ENCODE peak calls at places on chromosomes 1 and 21, in four cellular contexts. One of them, this sample, is unnamed.

GRCh38 chr1:67580671-67581403 is 104.2 kb upstream of the GADD45A start:
- DNase-seq in skeletal muscle cell: no peak
- DNase-seq in NCI-H1092 treated with DMSO at 0.1 percent for 48 hours: no peak
- DNase-seq in activated CD4-positive, alpha-beta T cell treated with anti-CD3 and anti-CD28 coated beads, Interleukin-2, amount 10 ng/mL, durations not matched to agents 7 days and 5 days: no peak
- DNase-seq in this sample: no peak

GRCh38 chr1:164456272-164456671 is 102.7 kb upstream of the PBX1 start:
- DNase-seq in NCI-H1092 treated with DMSO at 0.1 percent for 48 hours: no peak
- DNase-seq in activated CD4-positive, alpha-beta T cell treated with anti-CD3 and anti-CD28 coated beads, Interleukin-2, amount 10 ng/mL, durations not matched to agents 7 days and 5 days: no peak
- DNase-seq in skeletal muscle cell: no peak
- DNase-seq in this sample: no peak

GRCh38 chr21:29213513-29214385 is 83.3 kb downstream of the MAP3K7CL start:
- DNase-seq in skeletal muscle cell: no peak
- DNase-seq in NCI-H1092 treated with DMSO at 0.1 percent for 48 hours: no peak
- DNase-seq in activated CD4-positive, alpha-beta T cell treated with anti-CD3 and anti-CD28 coated beads, Interleukin-2, amount 10 ng/mL, durations not matched to agents 7 days and 5 days: no peak
- DNase-seq in this sample: no peak

GRCh38 chr1:172661107-172661506 is 2.2 kb downstream of the FASLG start:
- DNase-seq in skeletal muscle cell: no peak
- DNase-seq in activated CD4-positive, alpha-beta T cell treated with anti-CD3 and anti-CD28 coated beads, Interleukin-2, amount 10 ng/mL, durations not matched to agents 7 days and 5 days: no peak
- DNase-seq in NCI-H1092 treated with DMSO at 0.1 percent for 48 hours: no peak
- DNase-seq in this sample: no peak

GRCh38 chr1:178650950-178651461 is 74.0 kb upstream of the RALGPS2 start:
- DNase-seq in NCI-H1092 treated with DMSO at 0.1 percent for 48 hours: no peak
- DNase-seq in skeletal muscle cell: no peak
- DNase-seq in activated CD4-positive, alpha-beta T cell treated with anti-CD3 and anti-CD28 coated beads, Interleukin-2, amount 10 ng/mL, durations not matched to agents 7 days and 5 days: no peak
- DNase-seq in this sample: no peak

GRCh38 chr1:24341260-24341659 is 22.1 kb downstream of the GRHL3 start:
- DNase-seq in activated CD4-positive, alpha-beta T cell treated with anti-CD3 and anti-CD28 coated beads, Interleukin-2, amount 10 ng/mL, durations not matched to agents 7 days and 5 days: no peak
- DNase-seq in NCI-H1092 treated with DMSO at 0.1 percent for 48 hours: no peak
- DNase-seq in skeletal muscle cell: no peak
- DNase-seq in this sample: no peak

GRCh38 chr1:154956557-154956956 is 658 bp upstream of the PBXIP1 start:
- DNase-seq in activated CD4-positive, alpha-beta T cell treated with anti-CD3 and anti-CD28 coated beads, Interleukin-2, amount 10 ng/mL, durations not matched to agents 7 days and 5 days: no peak
- DNase-seq in NCI-H1092 treated with DMSO at 0.1 percent for 48 hours: peak
- DNase-seq in skeletal muscle cell: no peak
- DNase-seq in this sample: no peak

GRCh38 chr1:3249846-3250501 is 181.0 kb downstream of the PRDM16 start:
- DNase-seq in skeletal muscle cell: no peak
- DNase-seq in NCI-H1092 treated with DMSO at 0.1 percent for 48 hours: no peak
- DNase-seq in activated CD4-positive, alpha-beta T cell treated with anti-CD3 and anti-CD28 coated beads, Interleukin-2, amount 10 ng/mL, durations not matched to agents 7 days and 5 days: no peak
- DNase-seq in this sample: no peak

GRCh38 chr1:84603941-84604830 is 29.9 kb upstream of the CTBS start:
- DNase-seq in NCI-H1092 treated with DMSO at 0.1 percent for 48 hours: no peak
- DNase-seq in skeletal muscle cell: peak
- DNase-seq in activated CD4-positive, alpha-beta T cell treated with anti-CD3 and anti-CD28 coated beads, Interleukin-2, amount 10 ng/mL, durations not matched to agents 7 days and 5 days: no peak
- DNase-seq in this sample: peak

GRCh38 chr1:215393476-215393875 is 173.6 kb upstream of the KCTD3 start:
- DNase-seq in NCI-H1092 treated with DMSO at 0.1 percent for 48 hours: no peak
- DNase-seq in activated CD4-positive, alpha-beta T cell treated with anti-CD3 and anti-CD28 coated beads, Interleukin-2, amount 10 ng/mL, durations not matched to agents 7 days and 5 days: no peak
- DNase-seq in skeletal muscle cell: no peak
- DNase-seq in this sample: no peak

GRCh38 chr1:119080586-119080985 is 59.9 kb downstream of the WARS2 start:
- DNase-seq in skeletal muscle cell: peak
- DNase-seq in activated CD4-positive, alpha-beta T cell treated with anti-CD3 and anti-CD28 coated beads, Interleukin-2, amount 10 ng/mL, durations not matched to agents 7 days and 5 days: no peak
- DNase-seq in NCI-H1092 treated with DMSO at 0.1 percent for 48 hours: no peak
- DNase-seq in this sample: peak

GRCh38 chr1:203422656-203423055 is 53.0 kb upstream of the PRELP start:
- DNase-seq in NCI-H1092 treated with DMSO at 0.1 percent for 48 hours: no peak
- DNase-seq in skeletal muscle cell: no peak
- DNase-seq in activated CD4-positive, alpha-beta T cell treated with anti-CD3 and anti-CD28 coated beads, Interleukin-2, amount 10 ng/mL, durations not matched to agents 7 days and 5 days: no peak
- DNase-seq in this sample: peak

GRCh38 chr1:168958562-168959289 is 147.8 kb upstream of the ATP1B1 start:
- DNase-seq in activated CD4-positive, alpha-beta T cell treated with anti-CD3 and anti-CD28 coated beads, Interleukin-2, amount 10 ng/mL, durations not matched to agents 7 days and 5 days: no peak
- DNase-seq in skeletal muscle cell: no peak
- DNase-seq in NCI-H1092 treated with DMSO at 0.1 percent for 48 hours: no peak
- DNase-seq in this sample: no peak

GRCh38 chr1:84758968-84759491 is 68.8 kb upstream of the SSX2IP start:
- DNase-seq in skeletal muscle cell: no peak
- DNase-seq in activated CD4-positive, alpha-beta T cell treated with anti-CD3 and anti-CD28 coated beads, Interleukin-2, amount 10 ng/mL, durations not matched to agents 7 days and 5 days: no peak
- DNase-seq in NCI-H1092 treated with DMSO at 0.1 percent for 48 hours: peak
- DNase-seq in this sample: no peak

GRCh38 chr1:230230273-230230672 is 163.2 kb downstream of the GALNT2 start:
- DNase-seq in activated CD4-positive, alpha-beta T cell treated with anti-CD3 and anti-CD28 coated beads, Interleukin-2, amount 10 ng/mL, durations not matched to agents 7 days and 5 days: no peak
- DNase-seq in NCI-H1092 treated with DMSO at 0.1 percent for 48 hours: no peak
- DNase-seq in skeletal muscle cell: no peak
- DNase-seq in this sample: no peak

GRCh38 chr1:232538224-232538942 is 91.5 kb downstream of the SIPA1L2 start:
- DNase-seq in NCI-H1092 treated with DMSO at 0.1 percent for 48 hours: no peak
- DNase-seq in activated CD4-positive, alpha-beta T cell treated with anti-CD3 and anti-CD28 coated beads, Interleukin-2, amount 10 ng/mL, durations not matched to agents 7 days and 5 days: no peak
- DNase-seq in skeletal muscle cell: peak
- DNase-seq in this sample: no peak

GRCh38 chr1:37862330-37862729 is 2.9 kb upstream of the MTF1 start:
- DNase-seq in NCI-H1092 treated with DMSO at 0.1 percent for 48 hours: no peak
- DNase-seq in skeletal muscle cell: peak
- DNase-seq in activated CD4-positive, alpha-beta T cell treated with anti-CD3 and anti-CD28 coated beads, Interleukin-2, amount 10 ng/mL, durations not matched to agents 7 days and 5 days: no peak
- DNase-seq in this sample: no peak

GRCh38 chr1:202860744-202861419 is 28.1 kb downstream of the RABIF start:
- DNase-seq in skeletal muscle cell: no peak
- DNase-seq in activated CD4-positive, alpha-beta T cell treated with anti-CD3 and anti-CD28 coated beads, Interleukin-2, amount 10 ng/mL, durations not matched to agents 7 days and 5 days: peak
- DNase-seq in NCI-H1092 treated with DMSO at 0.1 percent for 48 hours: peak
- DNase-seq in this sample: no peak

GRCh38 chr1:55043726-55044125 is 4.4 kb downstream of the PCSK9 start:
- DNase-seq in activated CD4-positive, alpha-beta T cell treated with anti-CD3 and anti-CD28 coated beads, Interleukin-2, amount 10 ng/mL, durations not matched to agents 7 days and 5 days: no peak
- DNase-seq in skeletal muscle cell: no peak
- DNase-seq in NCI-H1092 treated with DMSO at 0.1 percent for 48 hours: no peak
- DNase-seq in this sample: no peak

GRCh38 chr1:76939107-76939816 is 72.0 kb downstream of the ST6GALNAC5 start:
- DNase-seq in activated CD4-positive, alpha-beta T cell treated with anti-CD3 and anti-CD28 coated beads, Interleukin-2, amount 10 ng/mL, durations not matched to agents 7 days and 5 days: no peak
- DNase-seq in NCI-H1092 treated with DMSO at 0.1 percent for 48 hours: no peak
- DNase-seq in skeletal muscle cell: peak
- DNase-seq in this sample: peak

GRCh38 chr1:47487332-47487731 is 49.5 kb downstream of the FOXD2 start:
- DNase-seq in activated CD4-positive, alpha-beta T cell treated with anti-CD3 and anti-CD28 coated beads, Interleukin-2, amount 10 ng/mL, durations not matched to agents 7 days and 5 days: no peak
- DNase-seq in skeletal muscle cell: no peak
- DNase-seq in NCI-H1092 treated with DMSO at 0.1 percent for 48 hours: no peak
- DNase-seq in this sample: no peak

GRCh38 chr1:23889074-23889473 is 21.0 kb upstream of the FUCA1 start:
- DNase-seq in activated CD4-positive, alpha-beta T cell treated with anti-CD3 and anti-CD28 coated beads, Interleukin-2, amount 10 ng/mL, durations not matched to agents 7 days and 5 days: no peak
- DNase-seq in skeletal muscle cell: no peak
- DNase-seq in NCI-H1092 treated with DMSO at 0.1 percent for 48 hours: no peak
- DNase-seq in this sample: no peak

GRCh38 chr1:14989931-14990728 is 163.4 kb upstream of the TMEM51 start:
- DNase-seq in activated CD4-positive, alpha-beta T cell treated with anti-CD3 and anti-CD28 coated beads, Interleukin-2, amount 10 ng/mL, durations not matched to agents 7 days and 5 days: no peak
- DNase-seq in skeletal muscle cell: no peak
- DNase-seq in NCI-H1092 treated with DMSO at 0.1 percent for 48 hours: no peak
- DNase-seq in this sample: no peak

GRCh38 chr1:113515498-113515897 is 125.2 kb downstream of the MAGI3 start:
- DNase-seq in NCI-H1092 treated with DMSO at 0.1 percent for 48 hours: no peak
- DNase-seq in activated CD4-positive, alpha-beta T cell treated with anti-CD3 and anti-CD28 coated beads, Interleukin-2, amount 10 ng/mL, durations not matched to agents 7 days and 5 days: no peak
- DNase-seq in skeletal muscle cell: no peak
- DNase-seq in this sample: no peak

GRCh38 chr1:207014728-207015127 is 17.8 kb downstream of the C1orf116 start:
- DNase-seq in activated CD4-positive, alpha-beta T cell treated with anti-CD3 and anti-CD28 coated beads, Interleukin-2, amount 10 ng/mL, durations not matched to agents 7 days and 5 days: no peak
- DNase-seq in skeletal muscle cell: no peak
- DNase-seq in NCI-H1092 treated with DMSO at 0.1 percent for 48 hours: no peak
- DNase-seq in this sample: no peak

GRCh38 chr1:173153503-173153902 is 53.6 kb downstream of the TNFSF4 start:
- DNase-seq in NCI-H1092 treated with DMSO at 0.1 percent for 48 hours: no peak
- DNase-seq in activated CD4-positive, alpha-beta T cell treated with anti-CD3 and anti-CD28 coated beads, Interleukin-2, amount 10 ng/mL, durations not matched to agents 7 days and 5 days: no peak
- DNase-seq in skeletal muscle cell: no peak
- DNase-seq in this sample: no peak

GRCh38 chr21:17989780-17990179 is 170.6 kb upstream of the C21orf91 start:
- DNase-seq in activated CD4-positive, alpha-beta T cell treated with anti-CD3 and anti-CD28 coated beads, Interleukin-2, amount 10 ng/mL, durations not matched to agents 7 days and 5 days: no peak
- DNase-seq in NCI-H1092 treated with DMSO at 0.1 percent for 48 hours: no peak
- DNase-seq in skeletal muscle cell: no peak
- DNase-seq in this sample: no peak

GRCh38 chr1:176996455-176997090 is 167.9 kb downstream of the ASTN1 start:
- DNase-seq in activated CD4-positive, alpha-beta T cell treated with anti-CD3 and anti-CD28 coated beads, Interleukin-2, amount 10 ng/mL, durations not matched to agents 7 days and 5 days: no peak
- DNase-seq in skeletal muscle cell: no peak
- DNase-seq in NCI-H1092 treated with DMSO at 0.1 percent for 48 hours: peak
- DNase-seq in this sample: no peak

GRCh38 chr21:38631676-38632075 is 133.4 kb upstream of the ERG start:
- DNase-seq in NCI-H1092 treated with DMSO at 0.1 percent for 48 hours: no peak
- DNase-seq in activated CD4-positive, alpha-beta T cell treated with anti-CD3 and anti-CD28 coated beads, Interleukin-2, amount 10 ng/mL, durations not matched to agents 7 days and 5 days: no peak
- DNase-seq in skeletal muscle cell: peak
- DNase-seq in this sample: no peak

GRCh38 chr1:28111157-28111556 is 22.7 kb upstream of the EYA3 start:
- DNase-seq in activated CD4-positive, alpha-beta T cell treated with anti-CD3 and anti-CD28 coated beads, Interleukin-2, amount 10 ng/mL, durations not matched to agents 7 days and 5 days: no peak
- DNase-seq in NCI-H1092 treated with DMSO at 0.1 percent for 48 hours: no peak
- DNase-seq in skeletal muscle cell: no peak
- DNase-seq in this sample: no peak

GRCh38 chr1:182842265-182842664 is 3.1 kb downstream of the DHX9 start:
- DNase-seq in activated CD4-positive, alpha-beta T cell treated with anti-CD3 and anti-CD28 coated beads, Interleukin-2, amount 10 ng/mL, durations not matched to agents 7 days and 5 days: no peak
- DNase-seq in NCI-H1092 treated with DMSO at 0.1 percent for 48 hours: no peak
- DNase-seq in skeletal muscle cell: no peak
- DNase-seq in this sample: no peak

GRCh38 chr1:176379626-176380339 is 83.2 kb upstream of the PAPPA2 start:
- DNase-seq in NCI-H1092 treated with DMSO at 0.1 percent for 48 hours: no peak
- DNase-seq in activated CD4-positive, alpha-beta T cell treated with anti-CD3 and anti-CD28 coated beads, Interleukin-2, amount 10 ng/mL, durations not matched to agents 7 days and 5 days: no peak
- DNase-seq in skeletal muscle cell: peak
- DNase-seq in this sample: no peak

GRCh38 chr1:235910357-235911299 is 43.9 kb upstream of the LYST start:
- DNase-seq in activated CD4-positive, alpha-beta T cell treated with anti-CD3 and anti-CD28 coated beads, Interleukin-2, amount 10 ng/mL, durations not matched to agents 7 days and 5 days: no peak
- DNase-seq in NCI-H1092 treated with DMSO at 0.1 percent for 48 hours: no peak
- DNase-seq in skeletal muscle cell: peak
- DNase-seq in this sample: peak

GRCh38 chr1:218350909-218351616 is 5.9 kb downstream of the TGFB2 start:
- DNase-seq in activated CD4-positive, alpha-beta T cell treated with anti-CD3 and anti-CD28 coated beads, Interleukin-2, amount 10 ng/mL, durations not matched to agents 7 days and 5 days: no peak
- DNase-seq in NCI-H1092 treated with DMSO at 0.1 percent for 48 hours: no peak
- DNase-seq in skeletal muscle cell: no peak
- DNase-seq in this sample: no peak

GRCh38 chr21:40689816-40690215 is 157.1 kb downstream of the DSCAM start:
- DNase-seq in activated CD4-positive, alpha-beta T cell treated with anti-CD3 and anti-CD28 coated beads, Interleukin-2, amount 10 ng/mL, durations not matched to agents 7 days and 5 days: no peak
- DNase-seq in NCI-H1092 treated with DMSO at 0.1 percent for 48 hours: no peak
- DNase-seq in skeletal muscle cell: no peak
- DNase-seq in this sample: no peak

GRCh38 chr1:172898866-172899265 is 151.9 kb downstream of the TNFSF18 start:
- DNase-seq in NCI-H1092 treated with DMSO at 0.1 percent for 48 hours: no peak
- DNase-seq in activated CD4-positive, alpha-beta T cell treated with anti-CD3 and anti-CD28 coated beads, Interleukin-2, amount 10 ng/mL, durations not matched to agents 7 days and 5 days: no peak
- DNase-seq in skeletal muscle cell: no peak
- DNase-seq in this sample: no peak

GRCh38 chr1:114485286-114485685 is 25.7 kb downstream of the TRIM33 start:
- DNase-seq in activated CD4-positive, alpha-beta T cell treated with anti-CD3 and anti-CD28 coated beads, Interleukin-2, amount 10 ng/mL, durations not matched to agents 7 days and 5 days: no peak
- DNase-seq in skeletal muscle cell: no peak
- DNase-seq in NCI-H1092 treated with DMSO at 0.1 percent for 48 hours: no peak
- DNase-seq in this sample: no peak

GRCh38 chr1:237792149-237792548 is 98.6 kb downstream of the ZP4 start:
- DNase-seq in activated CD4-positive, alpha-beta T cell treated with anti-CD3 and anti-CD28 coated beads, Interleukin-2, amount 10 ng/mL, durations not matched to agents 7 days and 5 days: no peak
- DNase-seq in skeletal muscle cell: no peak
- DNase-seq in NCI-H1092 treated with DMSO at 0.1 percent for 48 hours: no peak
- DNase-seq in this sample: no peak

GRCh38 chr1:36925251-36925650 is 109.1 kb downstream of the GRIK3 start:
- DNase-seq in skeletal muscle cell: no peak
- DNase-seq in activated CD4-positive, alpha-beta T cell treated with anti-CD3 and anti-CD28 coated beads, Interleukin-2, amount 10 ng/mL, durations not matched to agents 7 days and 5 days: no peak
- DNase-seq in NCI-H1092 treated with DMSO at 0.1 percent for 48 hours: no peak
- DNase-seq in this sample: no peak

This sample was measured in GM04503.